ENCODE peak calls at places on chromosomes 13 and 19, in six cellular contexts. O, T, W, F, U and H are unnamed samples.

GRCh38 chr13:77036294-77036693 is 9.3 kb upstream of the FBXL3 start:
- DNase-seq in O (no peak), T (no peak), W (no peak), U (no peak), F (no peak), H (no peak)

GRCh38 chr13:66071018-66071417 is 1159.1 kb downstream of the PCDH9 start:
- DNase-seq in T (no peak), W (no peak), F (no peak), O (no peak), U (no peak), H (no peak)

GRCh38 chr13:58452123-58452623 is 820.6 kb downstream of the PCDH17 start:
- DNase-seq in F (no peak), U (no peak), T (no peak), O (no peak), W (no peak), H (no peak)

GRCh38 chr19:41521860-41522555 is 54.0 kb upstream of the CEACAM21 start:
- DNase-seq in W (no peak), T (peak; percentile 39), F (no peak), U (no peak), O (peak; percentile 6), H (no peak)

GRCh38 chr13:79992111-79992510 is 348.8 kb downstream of the SPRY2 start:
- DNase-seq in W (no peak), F (no peak), O (no peak), U (no peak), T (no peak), H (no peak)

GRCh38 chr19:31905980-31906948 is 439.1 kb upstream of the ZNF507 start:
- DNase-seq in O (no peak), T (no peak), U (no peak), F (peak; percentile 56), W (no peak), H (peak; percentile 16)

GRCh38 chr19:50320051-50320450 is 9.1 kb downstream of the KCNC3 start:
- DNase-seq in O (no peak), T (no peak), F (no peak), W (no peak), U (no peak), H (no peak)

GRCh38 chr13:41017153-41017552 is 2.0 kb downstream of the ELF1 start:
- DNase-seq in F (no peak), W (no peak), U (no peak), T (no peak), O (no peak), H (no peak)

GRCh38 chr13:25659091-25659502 is 287.3 kb downstream of the ATP8A2 start:
- DNase-seq in F (no peak), U (no peak), O (peak; percentile 4), W (no peak), T (no peak), H (no peak)

GRCh38 chr13:113854238-113855011 is 9.5 kb downstream of the GAS6 start:
- DNase-seq in W (no peak), O (no peak), U (no peak), F (peak; percentile 63), T (no peak), H (peak; percentile 82)

GRCh38 chr19:2494447-2495129 is 18.7 kb downstream of the GADD45B start:
- DNase-seq in T (peak; percentile 51), O (peak; percentile 95), W (no peak), F (peak; percentile 94), U (no peak), H (peak; percentile 92)

GRCh38 chr13:113461022-113461751 is 7.9 kb upstream of the ADPRHL1 start:
- DNase-seq in O (no peak), W (no peak), U (no peak), F (no peak), T (no peak), H (no peak)

GRCh38 chr13:110068176-110068473 is 238.8 kb downstream of the COL4A1 start:
- DNase-seq in U (no peak), T (no peak), W (no peak), O (no peak), F (no peak), H (no peak)

GRCh38 chr13:110716235-110716505 is 2.7 kb downstream of the ING1 start:
- DNase-seq in W (no peak), T (peak; percentile 4), F (peak; percentile 62), U (no peak), O (peak; percentile 72), H (peak; percentile 51)

GRCh38 chr19:55640043-55640576 is 692 bp upstream of the ZNF580 start:
- DNase-seq in F (peak; percentile 69), W (no peak), U (no peak), O (peak; percentile 85), T (peak; percentile 69), H (peak; percentile 73)

GRCh38 chr13:28704919-28705318 is 13.9 kb downstream of the SLC46A3 start:
- DNase-seq in T (no peak), U (no peak), W (no peak), F (no peak), O (no peak), H (no peak)

GRCh38 chr13:35475131-35475959 is 1.1 kb downstream of the MAB21L1 start:
- DNase-seq in W (no peak), F (peak; percentile 44), O (peak; percentile 73), T (no peak), U (no peak), H (no peak)

GRCh38 chr19:30608471-30608870 is 236.3 kb downstream of the ZNF536 start:
- DNase-seq in F (no peak), U (no peak), O (no peak), W (no peak), T (no peak), H (no peak)

GRCh38 chr13:52454459-52454824 is 836 bp upstream of the CKAP2 start:
- DNase-seq in F (no peak), U (no peak), O (no peak), W (no peak), T (peak; percentile 43), H (peak; percentile 13)

DNA sequence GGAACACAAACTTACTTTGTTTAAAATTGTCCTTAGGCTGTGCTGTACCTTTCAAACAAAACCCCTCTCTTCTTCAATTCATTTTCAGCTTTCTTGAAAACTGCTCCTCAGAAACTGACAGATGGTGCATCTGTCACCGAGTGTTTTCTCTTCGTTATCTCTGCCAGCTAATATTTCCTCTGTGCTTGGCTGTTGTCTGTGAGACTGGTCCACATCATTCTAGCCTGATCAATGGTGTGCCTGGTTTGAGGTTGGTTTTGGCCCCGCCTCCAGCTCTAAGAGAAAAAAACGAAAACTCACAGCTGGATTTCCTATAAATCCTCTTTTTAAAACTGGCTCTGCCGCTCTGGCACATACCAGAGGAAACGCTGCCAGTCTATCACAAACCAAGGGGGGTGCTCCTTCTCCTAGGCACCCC is 79.7 kb downstream of the STARD13 start:
- DNase-seq in W (no peak), U (no peak), T (no peak), O (no peak), F (no peak), H (peak; percentile 87)
- H3K4me3 ChIP-seq in W (no peak overlapping the region), U (no peak overlapping the region), T (no peak overlapping the region), O (no peak overlapping the region), F (peak overlapping the region; percentile 47), H (peak overlapping the region; percentile 58)

GRCh38 chr19:7554565-7554964 is 19.0 kb downstream of the PNPLA6 start:
- DNase-seq in F (no peak), O (no peak), U (no peak), W (no peak), T (no peak), H (no peak)

GRCh38 chr19:7549749-7550148 is 14.2 kb downstream of the PNPLA6 start:
- DNase-seq in U (no peak), O (no peak), W (no peak), T (no peak), F (no peak), H (no peak)

GRCh38 chr19:7550169-7550770 is 14.8 kb downstream of the PNPLA6 start:
- DNase-seq in U (no peak), T (no peak), F (no peak), O (no peak), W (no peak), H (no peak)

GRCh38 chr19:7552781-7553180 is 17.3 kb downstream of the PNPLA6 start:
- DNase-seq in W (no peak), O (no peak), T (no peak), F (no peak), U (no peak), H (no peak)

GRCh38 chr19:7550987-7551761 is 15.7 kb downstream of the PNPLA6 start:
- DNase-seq in U (no peak), W (no peak), O (peak; percentile 22), T (peak; percentile 20), F (peak; percentile 86), H (peak; percentile 18)
- H3K4me3 ChIP-seq in U (no peak overlapping the region), W (no peak overlapping the region), O (no peak overlapping the region), T (no peak overlapping the region), F (peak overlapping the region; percentile 28), H (no peak overlapping the region)

GRCh38 chr19:4174895-4175668 is 7.3 kb downstream of the SIRT6 start:
- DNase-seq in O (no peak), U (no peak), F (no peak), T (no peak), W (no peak), H (no peak)

GRCh38 chr19:4174212-4174894 is 8.0 kb downstream of the SIRT6 start:
- DNase-seq in W (no peak), U (no peak), F (no peak), O (no peak), T (no peak), H (no peak)

GRCh38 chr19:4173479-4174211 is 8.7 kb downstream of the SIRT6 start:
- DNase-seq in T (no peak), F (no peak), O (no peak), W (no peak), U (no peak), H (no peak)

GRCh38 chr19:4177146-4177545 is 5.2 kb downstream of the SIRT6 start:
- DNase-seq in W (no peak), T (no peak), O (no peak), F (no peak), U (no peak), H (no peak)

GRCh38 chr19:4175669-4175931 is 6.8 kb downstream of the SIRT6 start:
- DNase-seq in T (no peak), W (no peak), F (no peak), U (no peak), O (no peak), H (no peak)
- H3K4me3 ChIP-seq in T (no peak overlapping the region), W (no peak overlapping the region), F (no peak overlapping the region), U (no peak overlapping the region), O (no peak overlapping the region), H (no peak overlapping the region)

DNA sequence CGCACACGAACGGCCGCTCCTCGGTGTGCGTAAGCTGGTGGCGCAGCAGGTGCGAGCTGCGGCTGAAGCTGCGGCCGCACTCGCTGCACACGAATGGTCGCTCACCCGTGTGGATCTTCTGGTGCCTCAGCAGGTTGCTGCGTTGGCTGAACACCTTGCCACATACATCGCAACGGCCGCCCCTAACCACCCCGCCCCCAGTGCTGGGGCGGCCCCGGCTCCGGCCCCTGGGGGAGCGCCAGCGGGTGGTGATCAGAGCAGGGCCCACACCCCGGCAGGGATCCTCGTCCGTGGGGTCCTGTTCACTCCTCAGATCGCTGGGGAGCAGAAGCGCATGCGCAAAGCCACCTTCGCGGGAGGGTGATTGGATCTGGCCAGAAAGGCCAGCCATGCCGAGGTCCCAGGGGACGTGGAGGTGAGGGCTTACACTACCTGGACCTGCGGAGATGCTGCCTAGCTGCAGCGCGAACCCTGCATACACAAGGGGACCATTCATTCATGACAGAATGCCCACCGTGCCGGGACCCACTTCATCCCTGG is 4.7 kb upstream of the UBE2M start:
- DNase-seq in O (peak; percentile 25), F (peak; percentile 41), W (no peak), T (no peak), U (no peak), H (no peak)
- H3K4me3 ChIP-seq in O (peak overlapping the region; percentile 64), F (peak overlapping the region; percentile 56), W (peak overlapping the region; percentile 37), T (peak overlapping the region; percentile 59), U (peak overlapping the region; percentile 24), H (peak overlapping the region; percentile 50)